ENCODE peak calls at places on chromosomes 7 and 10, in ten cellular contexts. One of them, this sample, is unnamed.
A peak's percentile ranks its signal among the peaks of the same experiment; 100 is the strongest.

GRCh38 chr10:33005322-33006282 is 47.6 kb upstream of the ITGB1 start:
- DNase-seq in activated CD4-positive, alpha-beta memory T cell treated with anti-CD3 and anti-CD28 coated beads, Interleukin-2, amount 10 ng/mL, durations not matched to agents 7 days and 5 days: peak; percentile 49
- DNase-seq in spleen: peak; percentile 85
- DNase-seq in HTR-8/SVneo: peak; percentile 79
- DNase-seq in mesothelial cell of epicardium: peak; percentile 84
- DNase-seq in MM.1S: no peak
- DNase-seq in NCI-H1105: peak; percentile 15
- DNase-seq in GF-D8: peak; percentile 55
- DNase-seq in body of pancreas: peak; percentile 82
- DNase-seq in T-helper 9 cell: peak; percentile 35
- DNase-seq in this sample: peak; percentile 62

GRCh38 chr7:2450198-2451107 is 25.7 kb downstream of the GRIFIN start:
- DNase-seq in activated CD4-positive, alpha-beta memory T cell treated with anti-CD3 and anti-CD28 coated beads, Interleukin-2, amount 10 ng/mL, durations not matched to agents 7 days and 5 days: no peak
- DNase-seq in spleen: no peak
- DNase-seq in HTR-8/SVneo: no peak
- DNase-seq in mesothelial cell of epicardium: no peak
- DNase-seq in MM.1S: no peak
- DNase-seq in NCI-H1105: no peak
- DNase-seq in GF-D8: no peak
- DNase-seq in body of pancreas: no peak
- DNase-seq in T-helper 9 cell: no peak
- DNase-seq in this sample: no peak

GRCh38 chr10:19719320-19719719 is 96.9 kb upstream of the PLXDC2 start:
- DNase-seq in activated CD4-positive, alpha-beta memory T cell treated with anti-CD3 and anti-CD28 coated beads, Interleukin-2, amount 10 ng/mL, durations not matched to agents 7 days and 5 days: no peak
- DNase-seq in spleen: no peak
- DNase-seq in HTR-8/SVneo: no peak
- DNase-seq in mesothelial cell of epicardium: no peak
- DNase-seq in MM.1S: no peak
- DNase-seq in NCI-H1105: no peak
- DNase-seq in GF-D8: no peak
- DNase-seq in body of pancreas: no peak
- DNase-seq in T-helper 9 cell: no peak
- DNase-seq in this sample: no peak

GRCh38 chr10:124558339-124558685 is 96.7 kb downstream of the LHPP start:
- DNase-seq in activated CD4-positive, alpha-beta memory T cell treated with anti-CD3 and anti-CD28 coated beads, Interleukin-2, amount 10 ng/mL, durations not matched to agents 7 days and 5 days: no peak
- DNase-seq in spleen: peak; percentile 70
- DNase-seq in HTR-8/SVneo: no peak
- DNase-seq in mesothelial cell of epicardium: no peak
- DNase-seq in MM.1S: no peak
- DNase-seq in NCI-H1105: no peak
- DNase-seq in GF-D8: no peak
- DNase-seq in body of pancreas: no peak
- DNase-seq in T-helper 9 cell: no peak
- DNase-seq in this sample: no peak

GRCh38 chr7:573496-574295 is 54.0 kb upstream of the PDGFA start:
- DNase-seq in activated CD4-positive, alpha-beta memory T cell treated with anti-CD3 and anti-CD28 coated beads, Interleukin-2, amount 10 ng/mL, durations not matched to agents 7 days and 5 days: no peak
- DNase-seq in spleen: no peak
- DNase-seq in HTR-8/SVneo: no peak
- DNase-seq in mesothelial cell of epicardium: no peak
- DNase-seq in MM.1S: no peak
- DNase-seq in NCI-H1105: no peak
- DNase-seq in GF-D8: no peak
- DNase-seq in body of pancreas: no peak
- DNase-seq in T-helper 9 cell: no peak
- DNase-seq in this sample: no peak

GRCh38 chr10:97213431-97213830 is 27.7 kb upstream of the SLIT1 start:
- DNase-seq in activated CD4-positive, alpha-beta memory T cell treated with anti-CD3 and anti-CD28 coated beads, Interleukin-2, amount 10 ng/mL, durations not matched to agents 7 days and 5 days: no peak
- DNase-seq in spleen: no peak
- DNase-seq in HTR-8/SVneo: no peak
- DNase-seq in mesothelial cell of epicardium: no peak
- DNase-seq in MM.1S: no peak
- DNase-seq in NCI-H1105: no peak
- DNase-seq in GF-D8: no peak
- DNase-seq in body of pancreas: no peak
- DNase-seq in T-helper 9 cell: no peak
- DNase-seq in this sample: no peak

GRCh38 chr10:11180228-11180627 is 162.6 kb downstream of the CELF2 start:
- DNase-seq in activated CD4-positive, alpha-beta memory T cell treated with anti-CD3 and anti-CD28 coated beads, Interleukin-2, amount 10 ng/mL, durations not matched to agents 7 days and 5 days: peak; percentile 84
- DNase-seq in spleen: peak; percentile 84
- DNase-seq in HTR-8/SVneo: no peak
- DNase-seq in mesothelial cell of epicardium: no peak
- DNase-seq in MM.1S: peak; percentile 72
- DNase-seq in NCI-H1105: no peak
- DNase-seq in GF-D8: peak; percentile 95
- DNase-seq in body of pancreas: no peak
- DNase-seq in T-helper 9 cell: peak; percentile 64
- DNase-seq in this sample: no peak

GRCh38 chr7:94510582-94511456 is 1.2 kb downstream of the CASD1 start:
- DNase-seq in activated CD4-positive, alpha-beta memory T cell treated with anti-CD3 and anti-CD28 coated beads, Interleukin-2, amount 10 ng/mL, durations not matched to agents 7 days and 5 days: peak; percentile 47
- DNase-seq in spleen: no peak
- DNase-seq in HTR-8/SVneo: peak; percentile 13
- DNase-seq in mesothelial cell of epicardium: no peak
- DNase-seq in MM.1S: peak; percentile 46
- DNase-seq in NCI-H1105: peak; percentile 40
- DNase-seq in GF-D8: peak; percentile 20
- DNase-seq in body of pancreas: peak; percentile 60
- DNase-seq in T-helper 9 cell: peak; percentile 3
- DNase-seq in this sample: peak; percentile 60

GRCh38 chr10:34994565-34995142 is 95.5 kb downstream of the CUL2 start:
- DNase-seq in activated CD4-positive, alpha-beta memory T cell treated with anti-CD3 and anti-CD28 coated beads, Interleukin-2, amount 10 ng/mL, durations not matched to agents 7 days and 5 days: peak; percentile 56
- DNase-seq in spleen: no peak
- DNase-seq in HTR-8/SVneo: peak; percentile 92
- DNase-seq in mesothelial cell of epicardium: peak; percentile 56
- DNase-seq in MM.1S: peak; percentile 72
- DNase-seq in NCI-H1105: peak; percentile 1
- DNase-seq in GF-D8: peak; percentile 69
- DNase-seq in body of pancreas: peak; percentile 72
- DNase-seq in T-helper 9 cell: peak; percentile 1
- DNase-seq in this sample: peak; percentile 69

GRCh38 chr10:63553473-63553872 is 32.3 kb downstream of the REEP3 start:
- DNase-seq in activated CD4-positive, alpha-beta memory T cell treated with anti-CD3 and anti-CD28 coated beads, Interleukin-2, amount 10 ng/mL, durations not matched to agents 7 days and 5 days: no peak
- DNase-seq in spleen: no peak
- DNase-seq in HTR-8/SVneo: no peak
- DNase-seq in mesothelial cell of epicardium: no peak
- DNase-seq in MM.1S: no peak
- DNase-seq in NCI-H1105: no peak
- DNase-seq in GF-D8: no peak
- DNase-seq in body of pancreas: no peak
- DNase-seq in T-helper 9 cell: no peak
- DNase-seq in this sample: no peak

GRCh38 chr7:22219036-22219435 is 137.9 kb downstream of the RAPGEF5 start:
- DNase-seq in activated CD4-positive, alpha-beta memory T cell treated with anti-CD3 and anti-CD28 coated beads, Interleukin-2, amount 10 ng/mL, durations not matched to agents 7 days and 5 days: no peak
- DNase-seq in spleen: no peak
- DNase-seq in HTR-8/SVneo: no peak
- DNase-seq in mesothelial cell of epicardium: no peak
- DNase-seq in MM.1S: no peak
- DNase-seq in NCI-H1105: no peak
- DNase-seq in GF-D8: no peak
- DNase-seq in body of pancreas: no peak
- DNase-seq in T-helper 9 cell: no peak
- DNase-seq in this sample: no peak

GRCh38 chr7:146053492-146053891 is 63.1 kb upstream of the CNTNAP2 start:
- DNase-seq in activated CD4-positive, alpha-beta memory T cell treated with anti-CD3 and anti-CD28 coated beads, Interleukin-2, amount 10 ng/mL, durations not matched to agents 7 days and 5 days: no peak
- DNase-seq in spleen: no peak
- DNase-seq in HTR-8/SVneo: no peak
- DNase-seq in mesothelial cell of epicardium: no peak
- DNase-seq in MM.1S: no peak
- DNase-seq in NCI-H1105: no peak
- DNase-seq in GF-D8: no peak
- DNase-seq in body of pancreas: no peak
- DNase-seq in T-helper 9 cell: no peak
- DNase-seq in this sample: no peak

GRCh38 chr10:27745380-27745718 is 270 bp downstream of the MKX start:
- DNase-seq in activated CD4-positive, alpha-beta memory T cell treated with anti-CD3 and anti-CD28 coated beads, Interleukin-2, amount 10 ng/mL, durations not matched to agents 7 days and 5 days: no peak
- DNase-seq in spleen: peak; percentile 74
- DNase-seq in HTR-8/SVneo: no peak
- DNase-seq in mesothelial cell of epicardium: no peak
- DNase-seq in MM.1S: no peak
- DNase-seq in NCI-H1105: no peak
- DNase-seq in GF-D8: no peak
- DNase-seq in body of pancreas: no peak
- DNase-seq in T-helper 9 cell: no peak
- DNase-seq in this sample: no peak

GRCh38 chr7:149882264-149883048 is 8.7 kb downstream of the ATP6V0E2 start:
- DNase-seq in activated CD4-positive, alpha-beta memory T cell treated with anti-CD3 and anti-CD28 coated beads, Interleukin-2, amount 10 ng/mL, durations not matched to agents 7 days and 5 days: no peak
- DNase-seq in spleen: no peak
- DNase-seq in HTR-8/SVneo: no peak
- DNase-seq in mesothelial cell of epicardium: no peak
- DNase-seq in MM.1S: no peak
- DNase-seq in NCI-H1105: no peak
- DNase-seq in GF-D8: no peak
- DNase-seq in body of pancreas: no peak
- DNase-seq in T-helper 9 cell: no peak
- DNase-seq in this sample: no peak

GRCh38 chr7:18610331-18610948 is 114.9 kb downstream of the HDAC9 start:
- DNase-seq in activated CD4-positive, alpha-beta memory T cell treated with anti-CD3 and anti-CD28 coated beads, Interleukin-2, amount 10 ng/mL, durations not matched to agents 7 days and 5 days: no peak
- DNase-seq in spleen: no peak
- DNase-seq in HTR-8/SVneo: peak; percentile 18
- DNase-seq in mesothelial cell of epicardium: no peak
- DNase-seq in MM.1S: peak; percentile 30
- DNase-seq in NCI-H1105: peak; percentile 5
- DNase-seq in GF-D8: no peak
- DNase-seq in body of pancreas: peak; percentile 15
- DNase-seq in T-helper 9 cell: no peak
- DNase-seq in this sample: peak; percentile 46

GRCh38 chr7:134368851-134369533 is 52.3 kb upstream of the SLC35B4 start:
- DNase-seq in activated CD4-positive, alpha-beta memory T cell treated with anti-CD3 and anti-CD28 coated beads, Interleukin-2, amount 10 ng/mL, durations not matched to agents 7 days and 5 days: no peak
- DNase-seq in spleen: no peak
- DNase-seq in HTR-8/SVneo: no peak
- DNase-seq in mesothelial cell of epicardium: no peak
- DNase-seq in MM.1S: no peak
- DNase-seq in NCI-H1105: peak; percentile 21
- DNase-seq in GF-D8: no peak
- DNase-seq in body of pancreas: peak; percentile 65
- DNase-seq in T-helper 9 cell: no peak
- DNase-seq in this sample: no peak

GRCh38 chr10:52864459-52865106 is 92.0 kb upstream of the MBL2 start:
- DNase-seq in activated CD4-positive, alpha-beta memory T cell treated with anti-CD3 and anti-CD28 coated beads, Interleukin-2, amount 10 ng/mL, durations not matched to agents 7 days and 5 days: no peak
- DNase-seq in spleen: peak; percentile 67
- DNase-seq in HTR-8/SVneo: peak; percentile 67
- DNase-seq in mesothelial cell of epicardium: no peak
- DNase-seq in MM.1S: peak; percentile 90
- DNase-seq in NCI-H1105: no peak
- DNase-seq in GF-D8: no peak
- DNase-seq in body of pancreas: peak; percentile 18
- DNase-seq in T-helper 9 cell: no peak
- DNase-seq in this sample: no peak

GRCh38 chr10:45239642-45240041 is 75.8 kb downstream of the OR13A1 start:
- DNase-seq in activated CD4-positive, alpha-beta memory T cell treated with anti-CD3 and anti-CD28 coated beads, Interleukin-2, amount 10 ng/mL, durations not matched to agents 7 days and 5 days: no peak
- DNase-seq in spleen: no peak
- DNase-seq in HTR-8/SVneo: no peak
- DNase-seq in mesothelial cell of epicardium: no peak
- DNase-seq in MM.1S: no peak
- DNase-seq in NCI-H1105: no peak
- DNase-seq in GF-D8: no peak
- DNase-seq in body of pancreas: no peak
- DNase-seq in T-helper 9 cell: no peak
- DNase-seq in this sample: no peak

GRCh38 chr10:35563266-35563891 is 41.8 kb upstream of the GJD4 start:
- DNase-seq in activated CD4-positive, alpha-beta memory T cell treated with anti-CD3 and anti-CD28 coated beads, Interleukin-2, amount 10 ng/mL, durations not matched to agents 7 days and 5 days: peak; percentile 45
- DNase-seq in spleen: peak; percentile 83
- DNase-seq in HTR-8/SVneo: peak; percentile 86
- DNase-seq in mesothelial cell of epicardium: peak; percentile 60
- DNase-seq in MM.1S: peak; percentile 53
- DNase-seq in NCI-H1105: no peak
- DNase-seq in GF-D8: no peak
- DNase-seq in body of pancreas: peak; percentile 66
- DNase-seq in T-helper 9 cell: peak; percentile 26
- DNase-seq in this sample: peak; percentile 77

GRCh38 chr10:31760674-31761081 is 168.0 kb downstream of the ARHGAP12 start:
- DNase-seq in activated CD4-positive, alpha-beta memory T cell treated with anti-CD3 and anti-CD28 coated beads, Interleukin-2, amount 10 ng/mL, durations not matched to agents 7 days and 5 days: no peak
- DNase-seq in spleen: no peak
- DNase-seq in HTR-8/SVneo: no peak
- DNase-seq in mesothelial cell of epicardium: no peak
- DNase-seq in MM.1S: no peak
- DNase-seq in NCI-H1105: no peak
- DNase-seq in GF-D8: no peak
- DNase-seq in body of pancreas: no peak
- DNase-seq in T-helper 9 cell: no peak
- DNase-seq in this sample: no peak

GRCh38 chr7:15463801-15464761 is 97.7 kb downstream of the AGMO start:
- DNase-seq in activated CD4-positive, alpha-beta memory T cell treated with anti-CD3 and anti-CD28 coated beads, Interleukin-2, amount 10 ng/mL, durations not matched to agents 7 days and 5 days: no peak
- DNase-seq in spleen: no peak
- DNase-seq in HTR-8/SVneo: no peak
- DNase-seq in mesothelial cell of epicardium: no peak
- DNase-seq in MM.1S: no peak
- DNase-seq in NCI-H1105: no peak
- DNase-seq in GF-D8: no peak
- DNase-seq in body of pancreas: no peak
- DNase-seq in T-helper 9 cell: no peak
- DNase-seq in this sample: no peak

GRCh38 chr10:26430641-26431163 is 7.4 kb upstream of the APBB1IP start:
- DNase-seq in activated CD4-positive, alpha-beta memory T cell treated with anti-CD3 and anti-CD28 coated beads, Interleukin-2, amount 10 ng/mL, durations not matched to agents 7 days and 5 days: no peak
- DNase-seq in spleen: no peak
- DNase-seq in HTR-8/SVneo: no peak
- DNase-seq in mesothelial cell of epicardium: no peak
- DNase-seq in MM.1S: peak; percentile 85
- DNase-seq in NCI-H1105: no peak
- DNase-seq in GF-D8: peak; percentile 4
- DNase-seq in body of pancreas: no peak
- DNase-seq in T-helper 9 cell: no peak
- DNase-seq in this sample: peak; percentile 68

GRCh38 chr10:128064615-128065580 is 61.3 kb downstream of the MKI67 start:
- DNase-seq in activated CD4-positive, alpha-beta memory T cell treated with anti-CD3 and anti-CD28 coated beads, Interleukin-2, amount 10 ng/mL, durations not matched to agents 7 days and 5 days: peak; percentile 76
- DNase-seq in spleen: peak; percentile 93
- DNase-seq in HTR-8/SVneo: no peak
- DNase-seq in mesothelial cell of epicardium: no peak
- DNase-seq in MM.1S: peak; percentile 54
- DNase-seq in NCI-H1105: no peak
- DNase-seq in GF-D8: peak; percentile 99
- DNase-seq in body of pancreas: no peak
- DNase-seq in T-helper 9 cell: peak; percentile 60
- DNase-seq in this sample: peak; percentile 86

GRCh38 chr10:103859161-103860141 is 4.1 kb upstream of the SH3PXD2A start:
- DNase-seq in activated CD4-positive, alpha-beta memory T cell treated with anti-CD3 and anti-CD28 coated beads, Interleukin-2, amount 10 ng/mL, durations not matched to agents 7 days and 5 days: peak; percentile 73
- DNase-seq in spleen: no peak
- DNase-seq in HTR-8/SVneo: peak; percentile 68
- DNase-seq in mesothelial cell of epicardium: peak; percentile 70
- DNase-seq in MM.1S: peak; percentile 71
- DNase-seq in NCI-H1105: no peak
- DNase-seq in GF-D8: no peak
- DNase-seq in body of pancreas: peak; percentile 70
- DNase-seq in T-helper 9 cell: peak; percentile 28
- DNase-seq in this sample: peak; percentile 72

GRCh38 chr10:73910401-73910763 is 550 bp upstream of the PLAU start:
- DNase-seq in activated CD4-positive, alpha-beta memory T cell treated with anti-CD3 and anti-CD28 coated beads, Interleukin-2, amount 10 ng/mL, durations not matched to agents 7 days and 5 days: no peak
- DNase-seq in spleen: no peak
- DNase-seq in HTR-8/SVneo: no peak
- DNase-seq in mesothelial cell of epicardium: no peak
- DNase-seq in MM.1S: no peak
- DNase-seq in NCI-H1105: no peak
- DNase-seq in GF-D8: peak; percentile 32
- DNase-seq in body of pancreas: no peak
- DNase-seq in T-helper 9 cell: no peak
- DNase-seq in this sample: peak; percentile 67

GRCh38 chr7:134905375-134905774 is 80.9 kb upstream of the AGBL3 start:
- DNase-seq in activated CD4-positive, alpha-beta memory T cell treated with anti-CD3 and anti-CD28 coated beads, Interleukin-2, amount 10 ng/mL, durations not matched to agents 7 days and 5 days: no peak
- DNase-seq in spleen: no peak
- DNase-seq in HTR-8/SVneo: no peak
- DNase-seq in mesothelial cell of epicardium: no peak
- DNase-seq in MM.1S: no peak
- DNase-seq in NCI-H1105: no peak
- DNase-seq in GF-D8: peak; percentile 33
- DNase-seq in body of pancreas: peak; percentile 23
- DNase-seq in T-helper 9 cell: no peak
- DNase-seq in this sample: no peak

GRCh38 chr10:69124558-69125121 is 662 bp downstream of the VPS26A start:
- DNase-seq in activated CD4-positive, alpha-beta memory T cell treated with anti-CD3 and anti-CD28 coated beads, Interleukin-2, amount 10 ng/mL, durations not matched to agents 7 days and 5 days: peak; percentile 81
- DNase-seq in spleen: peak; percentile 85
- DNase-seq in HTR-8/SVneo: peak; percentile 30
- DNase-seq in mesothelial cell of epicardium: peak; percentile 53
- DNase-seq in MM.1S: peak; percentile 56
- DNase-seq in NCI-H1105: no peak
- DNase-seq in GF-D8: peak; percentile 41
- DNase-seq in body of pancreas: peak; percentile 32
- DNase-seq in T-helper 9 cell: peak; percentile 23
- DNase-seq in this sample: peak; percentile 57

GRCh38 chr10:95474228-95475002 is 86.8 kb downstream of the SORBS1 start:
- DNase-seq in activated CD4-positive, alpha-beta memory T cell treated with anti-CD3 and anti-CD28 coated beads, Interleukin-2, amount 10 ng/mL, durations not matched to agents 7 days and 5 days: no peak
- DNase-seq in spleen: no peak
- DNase-seq in HTR-8/SVneo: no peak
- DNase-seq in mesothelial cell of epicardium: no peak
- DNase-seq in MM.1S: no peak
- DNase-seq in NCI-H1105: peak; percentile 33
- DNase-seq in GF-D8: no peak
- DNase-seq in body of pancreas: peak; percentile 24
- DNase-seq in T-helper 9 cell: no peak
- DNase-seq in this sample: no peak

This sample was measured in OCI-LY7.